ENCODE peak calls at places on chromosomes 1 and 21, in six cellular contexts. C is GM13977, G is dorsolateral prefrontal cortex, E is cardiac muscle cell, Z is B cell, J is heart right ventricle. I is an unnamed sample.

GRCh38 chr1:92755541-92756351 is 29.2 kb downstream of the EVI5 start:
- DNase-seq in E (peak), G (peak), J (peak), C (no peak), Z (no peak), I (no peak)

GRCh38 chr1:173095632-173096031 is 44.9 kb upstream of the TNFSF18 start:
- DNase-seq in J (no peak), G (no peak), E (peak), C (no peak), Z (no peak), I (no peak)

GRCh38 chr21:37758997-37759396 is 157.3 kb downstream of the KCNJ6 start:
- DNase-seq in Z (no peak), G (no peak), J (no peak), C (peak), E (peak), I (peak)

GRCh38 chr1:200153277-200154055 is 126.0 kb downstream of the NR5A2 start:
- DNase-seq in C (peak), Z (peak), E (no peak), G (no peak), J (no peak), I (peak)

GRCh38 chr1:42841010-42841409 is 5.4 kb upstream of the ZNF691 start:
- DNase-seq in Z (no peak), C (no peak), E (no peak), G (no peak), J (no peak), I (no peak)

GRCh38 chr1:22517936-22518335 is 45.4 kb upstream of the EPHA8 start:
- DNase-seq in C (no peak), E (no peak), G (no peak), J (no peak), Z (no peak), I (no peak)

GRCh38 chr1:24535021-24535424 is 20.9 kb upstream of the NCMAP start:
- DNase-seq in C (peak), J (no peak), G (no peak), Z (peak), E (no peak), I (peak)

GRCh38 chr1:246364415-246364941 is 142.6 kb downstream of the SMYD3 start:
- DNase-seq in G (no peak), Z (no peak), J (no peak), C (peak), E (no peak), I (no peak)

GRCh38 chr1:56289260-56289659 is 290.1 kb downstream of the PLPP3 start:
- DNase-seq in Z (no peak), J (no peak), E (no peak), C (no peak), G (no peak), I (no peak)

GRCh38 chr1:215891673-215892072 is 324.6 kb downstream of the KCTD3 start:
- DNase-seq in C (no peak), G (no peak), J (no peak), Z (no peak), E (no peak), I (no peak)

GRCh38 chr1:153944005-153944821 is 2.3 kb downstream of the DENND4B start:
- DNase-seq in G (no peak), E (no peak), C (no peak), J (peak), Z (no peak), I (peak)

GRCh38 chr1:113396585-113396984 is 6.3 kb downstream of the MAGI3 start:
- DNase-seq in J (no peak), G (no peak), E (peak), C (no peak), Z (no peak), I (no peak)

GRCh38 chr1:43545686-43546387 is 15.2 kb downstream of the PTPRF start:
- DNase-seq in E (peak), G (peak), Z (no peak), C (no peak), J (peak), I (no peak)

GRCh38 chr1:171754381-171754705 is 12.5 kb upstream of the VAMP4 start:
- DNase-seq in G (no peak), E (peak), Z (no peak), J (no peak), C (no peak), I (no peak)

GRCh38 chr21:21547368-21547953 is 549.3 kb downstream of the NCAM2 start:
- DNase-seq in J (no peak), E (peak), G (no peak), Z (no peak), C (no peak), I (no peak)

GRCh38 chr1:15352122-15352957 is 57.3 kb upstream of the EFHD2 start:
- DNase-seq in Z (no peak), C (no peak), E (peak), J (no peak), G (no peak), I (peak)

GRCh38 chr21:31110430-31110829 is 72.2 kb upstream of the KRTAP19-8 start:
- DNase-seq in G (no peak), E (no peak), J (no peak), C (no peak), Z (no peak), I (no peak)

GRCh38 chr1:38235705-38236104 is 189.1 kb upstream of the POU3F1 start:
- DNase-seq in J (no peak), C (no peak), Z (no peak), E (peak), G (no peak), I (no peak)

GRCh38 chr1:150621497-150622113 is 7.8 kb downstream of the ENSA start:
- DNase-seq in E (peak), G (no peak), J (no peak), C (peak), Z (peak), I (peak)

GRCh38 chr1:74502432-74502831 is 10.0 kb downstream of the LRRC53 start:
- DNase-seq in C (peak), E (peak), G (no peak), Z (no peak), J (no peak), I (no peak)

GRCh38 chr1:17671314-17671705 is 83.8 kb upstream of the ACTL8 start:
- DNase-seq in G (no peak), C (no peak), J (no peak), E (no peak), Z (no peak), I (no peak)

GRCh38 chr1:119481951-119482350 is 25.1 kb upstream of the HSD3B1 start:
- DNase-seq in E (no peak), J (no peak), C (no peak), Z (no peak), G (no peak), I (no peak)

GRCh38 chr1:68116643-68117235 is 66.3 kb upstream of the DIRAS3 start:
- DNase-seq in Z (peak), E (peak), G (no peak), C (peak), J (no peak), I (peak)

GRCh38 chr1:173383341-173383740 is 93.8 kb upstream of the PRDX6 start:
- DNase-seq in E (peak), J (no peak), Z (no peak), C (no peak), G (no peak), I (no peak)

GRCh38 chr1:93817819-93818569 is 61.0 kb downstream of the DNTTIP2 start:
- DNase-seq in E (no peak), Z (no peak), G (no peak), J (no peak), C (no peak), I (peak)

GRCh38 chr1:202599669-202600431 is 110.4 kb downstream of the SYT2 start:
- DNase-seq in C (peak), Z (peak), E (peak), G (peak), J (peak), I (peak)

GRCh38 chr1:110053557-110054428 is 16.7 kb downstream of the ALX3 start:
- DNase-seq in E (peak), G (peak), C (peak), J (peak), Z (peak), I (peak)

GRCh38 chr1:51644533-51645197 is 27.8 kb downstream of the OSBPL9 start:
- DNase-seq in Z (no peak), C (no peak), J (no peak), E (peak), G (no peak), I (no peak)

GRCh38 chr1:150777544-150777943 is 12.0 kb upstream of the CTSS start:
- DNase-seq in G (no peak), Z (no peak), E (no peak), J (no peak), C (no peak), I (no peak)

GRCh38 chr1:42484382-42484781 is 21.3 kb downstream of the CCDC30 start:
- DNase-seq in Z (no peak), J (no peak), G (no peak), E (peak), C (no peak), I (no peak)

GRCh38 chr1:233647083-233647482 is 33.2 kb downstream of the KCNK1 start:
- DNase-seq in E (no peak), C (no peak), J (no peak), G (no peak), Z (no peak), I (no peak)

GRCh38 chr1:200468264-200469001 is 58.6 kb upstream of the ZNF281 start:
- DNase-seq in G (no peak), J (no peak), C (no peak), E (no peak), Z (no peak), I (no peak)

GRCh38 chr1:29901618-29902017 is 665.3 kb downstream of the PTPRU start:
- DNase-seq in J (no peak), E (no peak), Z (no peak), G (no peak), C (no peak), I (no peak)

GRCh38 chr1:239786464-239786863 is 305.2 kb upstream of the FMN2 start:
- DNase-seq in E (no peak), C (no peak), J (no peak), G (no peak), Z (no peak), I (no peak)

GRCh38 chr1:154431586-154432373 is 26.6 kb downstream of the IL6R start:
- DNase-seq in G (no peak), Z (no peak), C (no peak), E (peak), J (no peak), I (peak)

GRCh38 chr1:219296430-219296850 is 122.8 kb downstream of the LYPLAL1 start:
- DNase-seq in C (no peak), Z (no peak), J (no peak), G (no peak), E (no peak), I (no peak)

GRCh38 chr1:169726851-169727250 is 7.0 kb downstream of the SELE start:
- DNase-seq in E (no peak), Z (no peak), J (no peak), G (no peak), C (no peak), I (no peak)
- TF ChIP-seq CTCF in E (no peak), Z (no peak), J (no peak), G (no peak), C (no peak), I (no peak)

DNA sequence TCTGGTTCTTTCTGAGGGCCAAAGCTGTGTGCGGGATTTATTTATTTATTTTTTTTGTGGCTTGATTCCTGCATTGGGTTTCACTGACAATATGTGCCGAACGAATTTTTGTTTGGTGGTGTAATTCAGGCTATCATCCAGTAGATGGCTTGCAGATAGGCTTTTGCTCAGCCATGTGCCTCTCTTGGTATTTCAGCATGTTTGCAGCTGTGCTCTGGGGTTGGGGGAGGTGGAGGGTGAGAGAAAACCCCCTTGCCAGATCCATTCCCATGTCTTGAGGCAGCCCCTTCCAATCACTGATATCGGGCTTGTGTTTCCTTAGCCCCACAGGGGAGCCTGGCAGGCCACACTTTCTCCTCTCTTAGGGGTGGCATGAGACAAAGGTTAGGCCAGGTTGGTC is 302.4 kb downstream of the PTGER3 start:
- DNase-seq in G (no peak), Z (no peak), J (no peak), E (no peak), C (no peak), I (no peak)
- TF ChIP-seq CTCF in G (no peak), Z (no peak), J (no peak), E (peak), C (peak), I (no peak)

GRCh38 chr21:44868707-44869106 is 4.8 kb downstream of the PTTG1IP start:
- DNase-seq in C (no peak), G (no peak), J (peak), E (no peak), Z (no peak), I (no peak)

GRCh38 chr21:44866780-44867179 is 6.7 kb downstream of the PTTG1IP start:
- DNase-seq in J (peak), Z (no peak), C (no peak), G (no peak), E (peak), I (no peak)

GRCh38 chr21:44865561-44866280 is 7.8 kb downstream of the PTTG1IP start:
- DNase-seq in G (no peak), Z (no peak), J (peak), C (no peak), E (peak), I (peak)

GRCh38 chr21:44867999-44868700 is 5.3 kb downstream of the PTTG1IP start:
- DNase-seq in E (no peak), J (peak), G (no peak), C (no peak), Z (no peak), I (peak)

GRCh38 chr21:44867464-44867863 is 6.0 kb downstream of the PTTG1IP start:
- DNase-seq in G (no peak), J (peak), Z (no peak), E (no peak), C (no peak), I (no peak)
- TF ChIP-seq CTCF in G (no peak), J (no peak), Z (no peak), E (no peak), C (no peak), I (no peak)

DNA sequence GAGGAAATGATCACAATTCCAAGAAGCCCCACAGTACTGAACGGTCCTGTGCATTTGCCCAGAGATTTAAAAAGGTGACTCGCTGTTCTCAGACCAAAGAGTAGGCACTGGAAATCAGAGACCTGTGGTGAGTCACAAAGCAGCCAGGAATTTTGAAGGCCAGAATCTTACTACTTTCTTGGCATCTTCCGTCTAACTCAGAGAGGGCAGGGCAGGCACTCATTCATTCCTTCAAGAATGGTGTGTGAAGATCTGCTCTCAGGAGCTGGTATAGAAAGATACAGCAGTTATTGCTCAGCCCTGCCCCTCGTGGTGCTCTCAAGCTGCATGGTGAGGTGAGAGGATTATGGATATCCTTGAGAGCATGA is 57.9 kb downstream of the BRINP2 start:
- DNase-seq in C (no peak), Z (no peak), E (no peak), J (no peak), G (no peak), I (no peak)
- TF ChIP-seq CTCF in C (no peak), Z (no peak), E (no peak), J (no peak), G (no peak), I (no peak)

DNA sequence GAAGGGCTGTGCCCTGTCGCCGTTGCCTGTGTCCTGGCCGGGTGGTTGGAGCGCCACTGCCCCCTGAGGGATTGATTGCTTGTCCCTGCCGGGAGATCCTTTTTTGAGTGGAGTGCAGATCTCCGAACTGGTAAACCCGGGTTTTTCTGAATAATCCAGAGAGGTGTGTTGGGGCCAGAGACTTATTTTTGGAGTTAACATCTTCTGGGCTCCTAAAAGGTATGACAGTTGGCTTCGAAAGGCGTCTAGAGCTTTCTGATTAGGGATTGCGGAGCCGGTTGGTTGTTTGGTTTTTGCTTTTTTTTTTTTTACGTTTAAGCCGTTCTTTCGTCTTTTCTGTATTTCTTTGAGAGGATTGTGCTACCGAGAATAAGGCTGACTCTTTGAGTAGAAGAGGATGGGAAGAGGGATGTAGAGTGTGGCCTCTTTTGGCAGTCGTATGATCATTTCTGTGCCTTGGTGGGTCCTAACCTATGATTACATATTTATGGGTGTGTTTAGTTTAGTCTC is 756 bp downstream of the RLF start:
- DNase-seq in G (no peak), J (no peak), C (peak), Z (no peak), E (no peak), I (no peak)
- TF ChIP-seq CTCF in G (no peak), J (no peak), C (no peak), Z (peak), E (no peak), I (no peak)

GRCh38 chr1:59045137-59045536 is 251.8 kb upstream of the FGGY start:
- DNase-seq in Z (no peak), E (no peak), G (no peak), C (no peak), J (no peak), I (no peak)

GRCh38 chr1:59044535-59045121 is 252.3 kb upstream of the FGGY start:
- DNase-seq in Z (no peak), C (no peak), J (no peak), E (no peak), G (no peak), I (no peak)

GRCh38 chr1:59046134-59046533 is 250.8 kb upstream of the FGGY start:
- DNase-seq in J (no peak), Z (no peak), C (no peak), G (no peak), E (no peak), I (no peak)

GRCh38 chr1:59045636-59046035 is 251.3 kb upstream of the FGGY start:
- DNase-seq in C (no peak), E (no peak), G (no peak), Z (no peak), J (no peak), I (no peak)

GRCh38 chr1:59046730-59047157 is 250.2 kb upstream of the FGGY start:
- DNase-seq in Z (peak), G (no peak), E (no peak), C (peak), J (no peak), I (peak)
- TF ChIP-seq CTCF in Z (peak), G (no peak), E (peak), C (peak), J (no peak), I (peak)

DNA sequence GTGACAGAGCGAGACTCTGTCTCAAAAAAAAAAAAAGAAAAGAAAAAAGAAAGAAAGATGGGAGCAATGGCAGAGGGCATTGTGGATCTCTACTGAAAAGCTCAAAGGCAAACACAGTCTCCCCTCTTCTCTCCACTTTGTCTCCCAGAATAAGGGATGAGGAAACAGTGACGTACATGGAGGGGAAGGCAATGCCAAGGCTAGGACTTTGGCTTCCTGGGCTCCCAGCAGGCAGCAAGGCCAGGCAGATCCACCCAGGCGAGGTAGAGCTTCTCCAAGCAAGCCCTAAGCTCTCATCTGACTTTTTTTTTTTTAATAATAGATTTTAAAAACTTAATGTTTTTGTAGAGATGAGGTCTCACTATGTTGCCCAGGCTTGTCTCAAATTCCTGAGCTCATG is 4.6 kb downstream of the ARHGEF2 start:
- DNase-seq in J (no peak), G (no peak), Z (no peak), E (no peak), C (no peak), I (no peak)
- TF ChIP-seq CTCF in J (no peak), G (no peak), Z (no peak), E (no peak), C (no peak), I (no peak)